ENCODE peak calls at places on chromosomes 1 and 21, in four cellular contexts. P, A, O and C are unnamed samples.
A peak's percentile ranks its signal among the peaks of the same experiment; 100 is the strongest.

GRCh38 chr1:42041031-42041430 is 112.2 kb upstream of the GUCA2B start:
- DNase-seq in P (no peak), A (no peak), O (no peak), C (no peak)

GRCh38 chr1:203636306-203636705 is 9.7 kb downstream of the ATP2B4 start:
- DNase-seq in P (no peak), A (no peak), O (peak; percentile 83), C (peak; percentile 93)

GRCh38 chr21:37243961-37244360 is 23.2 kb downstream of the VPS26C start:
- DNase-seq in P (no peak), A (no peak), O (no peak), C (no peak)

GRCh38 chr1:35850716-35851115 is 32.3 kb upstream of the AGO1 start:
- DNase-seq in P (no peak), A (no peak), O (no peak), C (no peak)

GRCh38 chr21:19343711-19344110 is 940.1 kb upstream of the TMPRSS15 start:
- DNase-seq in P (no peak), A (no peak), O (no peak), C (no peak)

GRCh38 chr1:32180186-32181060 is 948 bp downstream of the TXLNA start:
- DNase-seq in P (no peak), A (peak; percentile 73), O (peak; percentile 31), C (peak; percentile 23)

GRCh38 chr1:39105841-39106765 is 80.0 kb downstream of the NDUFS5 start:
- DNase-seq in P (no peak), A (peak; percentile 58), O (no peak), C (no peak)

GRCh38 chr1:94962745-94963265 is 35.9 kb upstream of the CNN3 start:
- DNase-seq in P (no peak), A (no peak), O (no peak), C (no peak)

GRCh38 chr1:110004583-110004982 is 20.0 kb downstream of the AHCYL1 start:
- DNase-seq in P (no peak), A (no peak), O (no peak), C (no peak)

GRCh38 chr1:155934097-155934932 is at the start of gene KHDC4:
- DNase-seq in P (peak; percentile 98), A (peak; percentile 91), O (peak; percentile 97), C (peak; percentile 99)

GRCh38 chr1:46218443-46218842 is 15.3 kb downstream of the LURAP1 start:
- DNase-seq in P (no peak), A (no peak), O (no peak), C (no peak)

GRCh38 chr1:21909286-21909759 is 27.8 kb downstream of the HSPG2 start:
- DNase-seq in P (no peak), A (no peak), O (no peak), C (no peak)

GRCh38 chr1:37477946-37478345 is 3.6 kb downstream of the ZC3H12A start:
- DNase-seq in P (no peak), A (no peak), O (no peak), C (no peak)

GRCh38 chr21:16409341-16409740 is 679.6 kb downstream of the USP25 start:
- DNase-seq in P (no peak), A (no peak), O (peak; percentile 68), C (no peak)

GRCh38 chr1:151822404-151822803 is 9.2 kb downstream of the RORC start:
- DNase-seq in P (no peak), A (no peak), O (no peak), C (no peak)

GRCh38 chr21:43703068-43703880 is 15.7 kb upstream of the PDXK start:
- DNase-seq in P (no peak), A (peak; percentile 67), O (peak; percentile 72), C (peak; percentile 74)

GRCh38 chr1:207844374-207844773 is 66.6 kb downstream of the CD34 start:
- DNase-seq in P (no peak), A (no peak), O (no peak), C (no peak)

GRCh38 chr21:44742418-44743153 is 31.2 kb upstream of the TSPEAR start:
- DNase-seq in P (no peak), A (no peak), O (no peak), C (no peak)

GRCh38 chr1:67683736-67684525 is 1.1 kb upstream of the GADD45A start:
- DNase-seq in P (no peak), A (no peak), O (peak; percentile 67), C (no peak)

GRCh38 chr21:39006653-39007417 is 176.4 kb downstream of the PSMG1 start:
- DNase-seq in P (no peak), A (no peak), O (no peak), C (no peak)

GRCh38 chr1:212470059-212470458 is 37.3 kb downstream of the NENF start:
- DNase-seq in P (no peak), A (no peak), O (peak; percentile 99), C (peak; percentile 95)
- H3K4me3 ChIP-seq in P (no peak overlapping the region), A (no peak overlapping the region), O (no peak overlapping the region), C (no peak overlapping the region)

GRCh38 chr1:154453577-154454352 is 48.3 kb upstream of the TDRD10 start:
- DNase-seq in P (no peak), A (no peak), O (peak; percentile 62), C (no peak)

GRCh38 chr1:154448271-154448905 is 43.2 kb downstream of the IL6R start:
- DNase-seq in P (no peak), A (no peak), O (no peak), C (peak; percentile 84)

GRCh38 chr1:154456631-154457030 is 45.4 kb upstream of the TDRD10 start:
- DNase-seq in P (no peak), A (no peak), O (no peak), C (no peak)

GRCh38 chr1:154454391-154455120 is 47.5 kb upstream of the TDRD10 start:
- DNase-seq in P (no peak), A (no peak), O (no peak), C (no peak)

GRCh38 chr1:154453155-154453554 is 48.0 kb downstream of the IL6R start:
- DNase-seq in P (no peak), A (no peak), O (no peak), C (no peak)
- H3K4me3 ChIP-seq in P (no peak overlapping the region), A (no peak overlapping the region), O (no peak overlapping the region), C (no peak overlapping the region)

GRCh38 chr1:114011796-114012195 is 32.5 kb downstream of the OLFML3 start:
- DNase-seq in P (no peak), A (no peak), O (no peak), C (no peak)

GRCh38 chr1:114008352-114009041 is 29.2 kb downstream of the OLFML3 start:
- DNase-seq in P (no peak), A (no peak), O (peak; percentile 41), C (no peak)

GRCh38 chr1:114010433-114011184 is 31.3 kb downstream of the OLFML3 start:
- DNase-seq in P (no peak), A (no peak), O (no peak), C (no peak)

GRCh38 chr1:114009042-114009392 is 29.7 kb downstream of the OLFML3 start:
- DNase-seq in P (no peak), A (no peak), O (no peak), C (no peak)

DNA sequence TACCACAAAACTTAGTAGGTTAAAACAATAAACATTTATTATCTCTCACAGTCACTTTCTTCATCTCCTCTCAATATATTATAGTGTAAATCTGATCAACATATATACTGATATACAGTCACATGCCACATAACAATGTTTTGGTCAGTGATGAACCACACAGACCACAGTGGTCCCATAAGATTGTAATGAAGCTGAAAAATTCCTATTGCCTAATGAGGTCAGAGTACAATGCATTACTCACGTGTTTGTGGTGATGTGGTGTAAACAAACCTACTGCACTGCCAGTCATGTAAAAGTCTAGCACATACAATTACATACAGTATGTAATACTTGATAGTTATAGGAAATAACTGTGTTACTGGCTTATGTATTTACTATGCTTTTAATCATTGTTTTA is 30.1 kb downstream of the OLFML3 start:
- DNase-seq in P (no peak), A (no peak), O (peak; percentile 53), C (no peak)
- H3K4me3 ChIP-seq in P (no peak overlapping the region), A (no peak overlapping the region), O (no peak overlapping the region), C (no peak overlapping the region)

DNA sequence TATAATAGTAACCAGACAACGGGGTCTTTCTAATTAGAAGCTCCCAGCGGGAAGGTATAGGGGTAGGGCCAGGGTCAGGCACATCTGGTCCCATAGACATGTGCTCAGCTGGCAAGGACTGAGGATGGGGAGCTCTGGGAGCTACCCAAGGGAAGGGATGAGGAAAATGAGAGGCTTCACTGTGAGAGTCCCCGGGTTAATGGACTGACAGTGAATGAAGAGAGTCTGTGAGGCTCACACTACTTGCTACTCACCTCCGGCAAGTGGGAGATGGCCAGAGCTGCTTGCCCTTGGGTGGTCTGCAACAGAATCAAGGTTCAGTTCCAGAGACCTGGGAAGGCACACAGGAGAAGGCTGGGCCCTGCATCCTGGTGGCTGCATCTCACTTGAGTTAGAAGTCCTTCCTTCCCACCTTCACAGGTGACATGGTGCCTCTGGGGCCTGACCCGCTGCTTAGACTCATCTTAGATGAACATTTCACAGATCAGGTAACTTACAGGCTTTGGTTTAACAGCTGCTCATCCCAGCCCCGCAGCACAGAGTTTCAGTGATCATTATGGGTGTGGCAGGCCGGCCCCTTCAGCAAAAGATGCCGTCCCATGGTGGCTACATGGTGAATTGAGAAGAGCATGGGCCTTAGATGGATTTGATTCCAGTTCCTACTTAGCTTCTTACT is 31.7 kb downstream of the EIF2D start:
- DNase-seq in P (no peak), A (no peak), O (no peak), C (no peak)
- H3K4me3 ChIP-seq in P (no peak overlapping the region), A (no peak overlapping the region), O (no peak overlapping the region), C (no peak overlapping the region)

DNA sequence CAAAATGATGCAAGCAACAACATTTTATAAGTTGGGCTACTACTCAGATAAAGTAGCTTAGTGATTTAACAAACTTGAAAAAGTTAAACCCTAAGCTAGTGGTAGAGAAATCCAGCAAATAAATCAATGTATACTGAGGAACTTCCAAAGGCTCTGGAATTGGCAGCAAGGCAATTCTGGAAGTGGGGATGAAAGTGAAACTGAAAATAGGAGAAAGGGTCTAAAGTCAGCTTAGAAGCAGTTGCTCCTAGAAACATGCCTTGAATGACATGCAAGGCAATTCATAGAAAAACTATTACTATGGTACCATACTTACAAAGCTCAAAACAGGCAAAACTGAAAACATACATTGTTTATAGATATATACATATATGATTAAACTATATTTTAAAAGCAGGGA is 89.9 kb upstream of the CAMK1G start:
- DNase-seq in P (no peak), A (no peak), O (no peak), C (no peak)
- H3K4me3 ChIP-seq in P (no peak overlapping the region), A (no peak overlapping the region), O (no peak overlapping the region), C (no peak overlapping the region)